ENCODE peak calls at places on chromosomes 13 and 19, in seven cellular contexts. N, A, X, G, D, L and S are unnamed samples.

GRCh38 chr19:14023404-14024235 is 4.3 kb upstream of the RLN3 start:
- DNase-seq in X (peak), N (peak), A (peak), G (no peak), L (no peak), D (peak), S (no peak)

GRCh38 chr19:4359627-4360000 is 16.3 kb downstream of the MPND start:
- DNase-seq in N (no peak), L (no peak), A (no peak), D (no peak), X (no peak), G (no peak), S (no peak)

GRCh38 chr13:59099182-59099950 is 1064.4 kb downstream of the DIAPH3 start:
- DNase-seq in X (no peak), G (no peak), L (no peak), N (no peak), A (no peak), D (no peak), S (no peak)

GRCh38 chr13:39037410-39037879 is 444 bp downstream of the PROSER1 start:
- DNase-seq in G (no peak), A (no peak), N (no peak), X (no peak), L (no peak), D (peak), S (no peak)

GRCh38 chr13:63840551-63841421 is 2425.1 kb upstream of the PCDH20 start:
- DNase-seq in X (no peak), L (no peak), A (no peak), N (no peak), G (no peak), D (no peak), S (no peak)

GRCh38 chr19:1265611-1266115 is 3.5 kb upstream of the CIRBP start:
- DNase-seq in G (no peak), D (no peak), L (peak), N (no peak), X (no peak), A (peak), S (peak)

GRCh38 chr19:10289836-10290438 is at the start of gene ICAM5:
- DNase-seq in A (no peak), N (no peak), L (no peak), D (peak), X (no peak), G (no peak), S (no peak)

GRCh38 chr19:16168465-16169081 is 4.8 kb downstream of the CIB3 start:
- DNase-seq in N (no peak), A (no peak), X (peak), D (no peak), L (no peak), G (no peak), S (no peak)

GRCh38 chr13:43071824-43072223 is 48.4 kb downstream of the DNAJC15 start:
- DNase-seq in L (no peak), X (no peak), N (no peak), D (no peak), A (no peak), G (no peak), S (no peak)

GRCh38 chr13:51643882-51644281 is 59.6 kb downstream of the WDFY2 start:
- DNase-seq in D (peak), N (peak), A (peak), G (no peak), L (no peak), X (no peak), S (peak)

GRCh38 chr19:35375505-35376307 is 4.8 kb downstream of the GPR42 start:
- DNase-seq in L (no peak), A (no peak), D (no peak), G (no peak), X (no peak), N (no peak), S (no peak)

GRCh38 chr13:100809856-100810255 is 135.3 kb upstream of the TMTC4 start:
- DNase-seq in A (no peak), D (no peak), G (no peak), L (no peak), X (no peak), N (no peak), S (no peak)

GRCh38 chr19:38666662-38667448 is 19.4 kb downstream of the ACTN4 start:
- DNase-seq in G (no peak), D (no peak), A (peak), X (no peak), L (no peak), N (peak), S (no peak)

GRCh38 chr13:84032116-84032515 is 149.8 kb upstream of the SLITRK1 start:
- DNase-seq in A (no peak), G (no peak), L (no peak), X (no peak), D (no peak), N (no peak), S (no peak)

GRCh38 chr19:19461671-19462622 is 53.4 kb downstream of the TSSK6 start:
- DNase-seq in X (no peak), N (peak), A (peak), D (no peak), G (no peak), L (peak), S (no peak)

GRCh38 chr13:44243198-44243852 is 130.3 kb upstream of the SERP2 start:
- DNase-seq in A (peak), L (no peak), G (peak), D (no peak), X (peak), N (no peak), S (no peak)

GRCh38 chr19:30227661-30228112 is 144.5 kb upstream of the ZNF536 start:
- DNase-seq in G (peak), A (peak), L (peak), N (no peak), D (peak), X (peak), S (no peak)

GRCh38 chr19:16661480-16662034 is 618 bp downstream of the TMEM38A start:
- DNase-seq in A (no peak), X (no peak), D (no peak), L (peak), N (no peak), G (no peak), S (no peak)

GRCh38 chr19:10243606-10244005 is 8.4 kb upstream of the MRPL4 start:
- DNase-seq in L (no peak), N (no peak), D (no peak), G (no peak), X (no peak), A (no peak), S (no peak)

GRCh38 chr19:54654447-54655321 is 8.1 kb upstream of the LILRB4 start:
- DNase-seq in G (no peak), N (no peak), L (no peak), D (no peak), A (no peak), X (no peak), S (no peak)

GRCh38 chr13:111329641-111330040 is 9.2 kb downstream of the TEX29 start:
- DNase-seq in G (no peak), N (no peak), X (no peak), A (no peak), L (no peak), D (no peak), S (no peak)

GRCh38 chr19:47094557-47095517 is 18.7 kb downstream of the ZC3H4 start:
- DNase-seq in N (no peak), D (no peak), A (no peak), X (no peak), G (no peak), L (no peak), S (no peak)

GRCh38 chr19:37933965-37934364 is 27.0 kb downstream of the SIPA1L3 start:
- DNase-seq in D (peak), G (no peak), X (no peak), N (peak), A (peak), L (peak), S (no peak)

GRCh38 chr13:38384171-38384570 is 34.5 kb downstream of the UFM1 start:
- DNase-seq in G (no peak), A (no peak), N (no peak), D (no peak), X (no peak), L (no peak), S (no peak)

GRCh38 chr13:24834902-24835510 is 71.0 kb downstream of the RNF17 start:
- DNase-seq in L (no peak), N (no peak), G (no peak), D (no peak), A (no peak), X (no peak), S (no peak)